ENCODE peak calls at places on chromosomes 3 and 15, in four cellular contexts. One of them, this sample, is unnamed.

GRCh38 chr3:111639316-111639715 is 44.2 kb upstream of the ZBED2 start:
- DNase-seq in kidney: no peak
- DNase-seq in fibroblast of pulmonary artery: no peak
- DNase-seq in foreskin fibroblast: no peak
- DNase-seq in this sample: no peak

GRCh38 chr15:42035362-42035761 is 14.5 kb upstream of the PLA2G4E start:
- DNase-seq in kidney: no peak
- DNase-seq in fibroblast of pulmonary artery: peak
- DNase-seq in foreskin fibroblast: peak
- DNase-seq in this sample: no peak

GRCh38 chr15:57025264-57025939 is 107.0 kb downstream of the TCF12 start:
- DNase-seq in kidney: no peak
- DNase-seq in foreskin fibroblast: peak
- DNase-seq in fibroblast of pulmonary artery: peak
- DNase-seq in this sample: no peak

GRCh38 chr3:29642393-29643033 is 361.6 kb downstream of the RBMS3 start:
- DNase-seq in kidney: no peak
- DNase-seq in fibroblast of pulmonary artery: peak
- DNase-seq in foreskin fibroblast: peak
- DNase-seq in this sample: no peak

GRCh38 chr3:190912736-190913135 is 50.2 kb upstream of the GMNC start:
- DNase-seq in fibroblast of pulmonary artery: no peak
- DNase-seq in kidney: no peak
- DNase-seq in foreskin fibroblast: no peak
- DNase-seq in this sample: no peak

GRCh38 chr15:48823237-48823636 is 12.4 kb upstream of the CEP152 start:
- DNase-seq in foreskin fibroblast: no peak
- DNase-seq in kidney: no peak
- DNase-seq in fibroblast of pulmonary artery: no peak
- DNase-seq in this sample: no peak

GRCh38 chr15:74957301-74958035 is 896 bp upstream of the RPP25 start:
- DNase-seq in kidney: peak
- DNase-seq in foreskin fibroblast: peak
- DNase-seq in fibroblast of pulmonary artery: no peak
- DNase-seq in this sample: no peak

GRCh38 chr3:128275316-128276150 is 122.3 kb downstream of the EEFSEC start:
- DNase-seq in fibroblast of pulmonary artery: no peak
- DNase-seq in kidney: no peak
- DNase-seq in foreskin fibroblast: no peak
- DNase-seq in this sample: no peak

GRCh38 chr15:67501177-67501835 is 19.6 kb upstream of the C15orf61 start:
- DNase-seq in fibroblast of pulmonary artery: peak
- DNase-seq in foreskin fibroblast: peak
- DNase-seq in kidney: no peak
- DNase-seq in this sample: no peak

GRCh38 chr15:100264994-100265640 is 76.7 kb downstream of the ADAMTS17 start:
- DNase-seq in fibroblast of pulmonary artery: no peak
- DNase-seq in kidney: no peak
- DNase-seq in foreskin fibroblast: no peak
- DNase-seq in this sample: peak

GRCh38 chr3:14295777-14296176 is 106.6 kb upstream of the SLC6A6 start:
- DNase-seq in foreskin fibroblast: no peak
- DNase-seq in kidney: no peak
- DNase-seq in fibroblast of pulmonary artery: no peak
- DNase-seq in this sample: no peak

GRCh38 chr15:56734013-56734625 is 810 bp upstream of the ZNF280D start:
- DNase-seq in foreskin fibroblast: no peak
- DNase-seq in fibroblast of pulmonary artery: no peak
- DNase-seq in kidney: no peak
- DNase-seq in this sample: no peak

GRCh38 chr15:77571181-77571580 is 61.5 kb downstream of the LINGO1 start:
- DNase-seq in foreskin fibroblast: no peak
- DNase-seq in fibroblast of pulmonary artery: no peak
- DNase-seq in kidney: peak
- DNase-seq in this sample: no peak

GRCh38 chr3:145678401-145678800 is 482.6 kb downstream of the PLOD2 start:
- DNase-seq in kidney: no peak
- DNase-seq in foreskin fibroblast: peak
- DNase-seq in fibroblast of pulmonary artery: peak
- DNase-seq in this sample: no peak

GRCh38 chr3:79473993-79474392 is 293.8 kb downstream of the ROBO1 start:
- DNase-seq in foreskin fibroblast: no peak
- DNase-seq in kidney: no peak
- DNase-seq in fibroblast of pulmonary artery: no peak
- DNase-seq in this sample: no peak

GRCh38 chr3:55877703-55878102 is 390.6 kb upstream of the WNT5A start:
- DNase-seq in foreskin fibroblast: no peak
- DNase-seq in fibroblast of pulmonary artery: no peak
- DNase-seq in kidney: no peak
- DNase-seq in this sample: no peak
- TF ChIP-seq CTCF in foreskin fibroblast: no peak
- TF ChIP-seq CTCF in fibroblast of pulmonary artery: no peak
- TF ChIP-seq CTCF in kidney: no peak
- TF ChIP-seq CTCF in this sample: peak

GRCh38 chr15:26628879-26629529 is 143.9 kb downstream of the GABRB3 start:
- DNase-seq in kidney: peak
- DNase-seq in fibroblast of pulmonary artery: peak
- DNase-seq in foreskin fibroblast: peak
- DNase-seq in this sample: peak

GRCh38 chr15:26632500-26632899 is 140.4 kb downstream of the GABRB3 start:
- DNase-seq in kidney: no peak
- DNase-seq in foreskin fibroblast: no peak
- DNase-seq in fibroblast of pulmonary artery: no peak
- DNase-seq in this sample: no peak

GRCh38 chr15:26634319-26634718 is 138.5 kb downstream of the GABRB3 start:
- DNase-seq in fibroblast of pulmonary artery: no peak
- DNase-seq in foreskin fibroblast: no peak
- DNase-seq in kidney: no peak
- DNase-seq in this sample: no peak

GRCh38 chr15:26630857-26631256 is 142.0 kb downstream of the GABRB3 start:
- DNase-seq in fibroblast of pulmonary artery: no peak
- DNase-seq in kidney: no peak
- DNase-seq in foreskin fibroblast: no peak
- DNase-seq in this sample: no peak

GRCh38 chr15:26631894-26632293 is 141.0 kb downstream of the GABRB3 start:
- DNase-seq in kidney: no peak
- DNase-seq in foreskin fibroblast: no peak
- DNase-seq in fibroblast of pulmonary artery: no peak
- DNase-seq in this sample: no peak
- TF ChIP-seq CTCF in kidney: no peak
- TF ChIP-seq CTCF in foreskin fibroblast: no peak
- TF ChIP-seq CTCF in fibroblast of pulmonary artery: no peak
- TF ChIP-seq CTCF in this sample: no peak

GRCh38 chr3:37761043-37761442 is 100.6 kb upstream of the CTDSPL start:
- DNase-seq in fibroblast of pulmonary artery: no peak
- DNase-seq in foreskin fibroblast: no peak
- DNase-seq in kidney: no peak
- DNase-seq in this sample: no peak

GRCh38 chr3:37761583-37761982 is 100.1 kb upstream of the CTDSPL start:
- DNase-seq in fibroblast of pulmonary artery: no peak
- DNase-seq in kidney: no peak
- DNase-seq in foreskin fibroblast: no peak
- DNase-seq in this sample: no peak

GRCh38 chr3:37763338-37763737 is 98.3 kb upstream of the CTDSPL start:
- DNase-seq in kidney: no peak
- DNase-seq in foreskin fibroblast: no peak
- DNase-seq in fibroblast of pulmonary artery: no peak
- DNase-seq in this sample: no peak

GRCh38 chr3:37762286-37762685 is 99.4 kb upstream of the CTDSPL start:
- DNase-seq in foreskin fibroblast: no peak
- DNase-seq in fibroblast of pulmonary artery: no peak
- DNase-seq in kidney: no peak
- DNase-seq in this sample: no peak

DNA sequence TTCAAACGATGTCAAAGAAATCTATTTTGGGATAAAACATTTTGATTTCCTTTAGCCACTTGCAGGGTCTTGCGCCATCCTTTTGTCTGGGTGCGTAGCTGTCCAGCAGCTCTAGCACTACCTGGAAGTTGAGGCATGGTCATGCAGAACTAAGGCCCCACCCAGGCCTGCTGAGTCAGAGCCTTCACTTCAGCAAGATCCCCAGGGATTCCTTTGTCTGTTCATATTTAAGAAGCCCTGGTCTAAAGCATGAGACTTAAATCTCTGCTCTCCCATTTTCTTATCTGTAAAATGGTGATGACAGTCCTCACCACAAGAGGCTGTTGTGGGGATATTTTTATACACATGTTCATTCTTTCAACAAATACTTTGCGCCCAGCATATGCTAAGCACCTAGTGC is 99.0 kb upstream of the CTDSPL start:
- DNase-seq in foreskin fibroblast: no peak
- DNase-seq in fibroblast of pulmonary artery: peak
- DNase-seq in kidney: no peak
- DNase-seq in this sample: no peak
- TF ChIP-seq CTCF in foreskin fibroblast: no peak
- TF ChIP-seq CTCF in fibroblast of pulmonary artery: no peak
- TF ChIP-seq CTCF in kidney: no peak
- TF ChIP-seq CTCF in this sample: no peak

DNA sequence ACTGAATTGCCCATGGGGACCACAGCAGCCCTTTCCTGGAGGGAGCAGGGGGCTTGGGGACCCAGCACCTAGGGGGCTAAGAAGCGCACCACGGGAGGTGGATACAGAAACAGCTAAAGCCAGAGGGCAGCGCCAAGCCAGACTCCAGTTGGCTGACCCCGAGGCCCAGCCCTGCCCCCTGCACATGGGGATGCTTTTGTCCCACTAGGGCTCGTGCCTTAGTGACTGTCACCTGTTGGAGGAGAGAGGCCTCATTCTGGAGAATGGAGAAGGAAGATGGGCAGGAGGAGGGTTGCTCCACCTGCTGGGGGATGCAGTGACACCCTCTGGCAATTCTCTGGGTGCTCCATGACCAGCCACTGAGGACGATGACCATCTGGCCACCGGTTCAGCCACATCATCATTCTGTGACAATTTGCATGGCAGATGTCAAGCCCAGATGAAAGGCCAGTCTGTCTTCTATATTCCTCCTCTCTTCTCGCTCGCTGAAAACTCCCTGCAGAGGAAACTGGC is 167.8 kb upstream of the TLE3 start:
- DNase-seq in fibroblast of pulmonary artery: no peak
- DNase-seq in foreskin fibroblast: no peak
- DNase-seq in kidney: peak
- DNase-seq in this sample: no peak
- TF ChIP-seq CTCF in fibroblast of pulmonary artery: peak
- TF ChIP-seq CTCF in foreskin fibroblast: no peak
- TF ChIP-seq CTCF in kidney: no peak
- TF ChIP-seq CTCF in this sample: no peak

GRCh38 chr3:19216669-19217337 is 68.5 kb downstream of the KCNH8 start:
- DNase-seq in fibroblast of pulmonary artery: no peak
- DNase-seq in kidney: peak
- DNase-seq in foreskin fibroblast: no peak
- DNase-seq in this sample: no peak

GRCh38 chr3:19215427-19215826 is 67.1 kb downstream of the KCNH8 start:
- DNase-seq in kidney: no peak
- DNase-seq in fibroblast of pulmonary artery: no peak
- DNase-seq in foreskin fibroblast: no peak
- DNase-seq in this sample: no peak

DNA sequence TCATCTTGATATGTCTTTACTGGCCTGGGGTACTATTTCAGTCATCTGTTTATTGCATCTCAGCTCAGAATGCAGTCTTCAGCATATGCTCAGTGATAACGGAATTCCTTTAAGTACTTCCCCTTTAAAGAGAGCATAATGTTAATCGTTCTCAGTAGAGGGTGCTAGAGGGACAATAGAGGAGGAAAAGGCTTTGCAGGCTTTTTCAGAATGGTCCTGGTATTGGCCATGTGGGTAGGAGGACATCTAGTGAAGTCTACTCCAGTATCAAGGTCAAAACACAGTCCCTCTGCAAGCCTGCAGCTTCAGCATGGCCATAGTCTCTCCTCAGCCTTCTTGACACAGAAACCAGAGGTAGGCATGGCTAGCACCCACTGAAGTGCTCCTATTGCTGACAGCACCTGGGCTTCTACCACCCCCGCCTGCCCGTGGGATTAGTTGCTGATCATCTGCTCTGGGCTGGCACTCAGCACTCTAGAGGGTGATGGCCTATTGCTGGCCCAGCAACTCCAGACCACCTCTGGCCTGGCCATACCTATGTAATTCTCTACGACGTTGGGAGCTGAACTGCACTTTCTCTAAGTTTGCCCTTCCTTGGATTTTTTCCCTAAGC is 65.4 kb downstream of the KCNH8 start:
- DNase-seq in foreskin fibroblast: no peak
- DNase-seq in fibroblast of pulmonary artery: no peak
- DNase-seq in kidney: peak
- DNase-seq in this sample: no peak
- TF ChIP-seq CTCF in foreskin fibroblast: no peak
- TF ChIP-seq CTCF in fibroblast of pulmonary artery: no peak
- TF ChIP-seq CTCF in kidney: no peak
- TF ChIP-seq CTCF in this sample: peak